ENCODE peak calls at places on chromosomes 11 and 22, in five cellular contexts. One of them, this sample, is unnamed.

GRCh38 chr11:78203184-78203583 is 14.5 kb downstream of the USP35 start:
- DNase-seq in right atrium auricular region: no peak
- DNase-seq in vagina: no peak
- DNase-seq in uterus: no peak
- DNase-seq in HCT116: no peak
- DNase-seq in this sample: peak; percentile 82

GRCh38 chr11:97883086-97883485 is 1137.7 kb upstream of the CNTN5 start:
- DNase-seq in right atrium auricular region: no peak
- DNase-seq in HCT116: no peak
- DNase-seq in uterus: no peak
- DNase-seq in vagina: no peak
- DNase-seq in this sample: no peak

GRCh38 chr11:12902784-12903491 is 106.2 kb upstream of the RASSF10 start:
- DNase-seq in HCT116: no peak
- DNase-seq in right atrium auricular region: no peak
- DNase-seq in uterus: no peak
- DNase-seq in vagina: no peak
- DNase-seq in this sample: no peak

GRCh38 chr11:101885631-101886030 is 29.2 kb upstream of the CEP126 start:
- DNase-seq in HCT116: no peak
- DNase-seq in vagina: no peak
- DNase-seq in uterus: no peak
- DNase-seq in right atrium auricular region: no peak
- DNase-seq in this sample: no peak

GRCh38 chr22:30228509-30229359 is 17.8 kb downstream of the LIF start:
- DNase-seq in right atrium auricular region: no peak
- DNase-seq in vagina: no peak
- DNase-seq in uterus: no peak
- DNase-seq in HCT116: no peak
- DNase-seq in this sample: no peak

GRCh38 chr11:68948948-68949347 is 31.8 kb downstream of the MRGPRD start:
- DNase-seq in vagina: no peak
- DNase-seq in right atrium auricular region: no peak
- DNase-seq in HCT116: no peak
- DNase-seq in uterus: no peak
- DNase-seq in this sample: no peak

GRCh38 chr11:2569731-2570210 is 125.0 kb downstream of the KCNQ1 start:
- DNase-seq in right atrium auricular region: no peak
- DNase-seq in vagina: no peak
- DNase-seq in HCT116: no peak
- DNase-seq in uterus: no peak
- DNase-seq in this sample: no peak

GRCh38 chr11:48081151-48082010 is 101.0 kb downstream of the PTPRJ start:
- DNase-seq in uterus: peak; percentile 34
- DNase-seq in right atrium auricular region: peak; percentile 90
- DNase-seq in vagina: no peak
- DNase-seq in HCT116: no peak
- DNase-seq in this sample: no peak

GRCh38 chr11:13947379-13947778 is 15.1 kb upstream of the SPON1 start:
- DNase-seq in HCT116: no peak
- DNase-seq in uterus: no peak
- DNase-seq in right atrium auricular region: no peak
- DNase-seq in vagina: no peak
- DNase-seq in this sample: no peak

GRCh38 chr11:116578971-116579687 is 193.7 kb downstream of the BUD13 start:
- DNase-seq in vagina: no peak
- DNase-seq in right atrium auricular region: no peak
- DNase-seq in HCT116: no peak
- DNase-seq in uterus: no peak
- DNase-seq in this sample: no peak

GRCh38 chr22:30778261-30778660 is 83.6 kb downstream of the OSBP2 start:
- DNase-seq in uterus: no peak
- DNase-seq in HCT116: no peak
- DNase-seq in right atrium auricular region: no peak
- DNase-seq in vagina: no peak
- DNase-seq in this sample: no peak

GRCh38 chr11:106262852-106263251 is 185.4 kb downstream of the AASDHPPT start:
- DNase-seq in HCT116: no peak
- DNase-seq in vagina: no peak
- DNase-seq in right atrium auricular region: no peak
- DNase-seq in uterus: no peak
- DNase-seq in this sample: no peak

GRCh38 chr11:36155301-36155700 is 133.9 kb downstream of the COMMD9 start:
- DNase-seq in vagina: no peak
- DNase-seq in right atrium auricular region: no peak
- DNase-seq in HCT116: no peak
- DNase-seq in uterus: no peak
- DNase-seq in this sample: no peak

GRCh38 chr22:49565516-49565855 is 262.2 kb downstream of the BRD1 start:
- DNase-seq in right atrium auricular region: no peak
- DNase-seq in vagina: no peak
- DNase-seq in HCT116: no peak
- DNase-seq in uterus: no peak
- DNase-seq in this sample: no peak

GRCh38 chr11:26720003-26720402 is 1.9 kb downstream of the SLC5A12 start:
- DNase-seq in vagina: no peak
- DNase-seq in right atrium auricular region: no peak
- DNase-seq in uterus: no peak
- DNase-seq in HCT116: no peak
- DNase-seq in this sample: no peak

GRCh38 chr22:48858856-48859255 is 968.8 kb downstream of the BRD1 start:
- DNase-seq in uterus: no peak
- DNase-seq in right atrium auricular region: no peak
- DNase-seq in vagina: no peak
- DNase-seq in HCT116: no peak
- DNase-seq in this sample: no peak

GRCh38 chr11:2731285-2732125 is 31.7 kb upstream of the KCNQ1OT1 start:
- DNase-seq in HCT116: no peak
- DNase-seq in vagina: no peak
- DNase-seq in right atrium auricular region: no peak
- DNase-seq in uterus: no peak
- DNase-seq in this sample: no peak

GRCh38 chr11:120565436-120566155 is 54.0 kb downstream of the GRIK4 start:
- DNase-seq in right atrium auricular region: no peak
- DNase-seq in vagina: no peak
- DNase-seq in uterus: no peak
- DNase-seq in HCT116: no peak
- DNase-seq in this sample: no peak

GRCh38 chr11:3101921-3102640 is 44.9 kb upstream of the CARS1 start:
- DNase-seq in right atrium auricular region: peak; percentile 52
- DNase-seq in vagina: peak; percentile 84
- DNase-seq in uterus: no peak
- DNase-seq in HCT116: no peak
- DNase-seq in this sample: no peak

GRCh38 chr11:92266821-92267220 is 42.2 kb downstream of the FAT3 start:
- DNase-seq in uterus: no peak
- DNase-seq in HCT116: no peak
- DNase-seq in vagina: no peak
- DNase-seq in right atrium auricular region: no peak
- DNase-seq in this sample: no peak

GRCh38 chr22:29346659-29347058 is 31.2 kb upstream of the RASL10A start:
- DNase-seq in vagina: no peak
- DNase-seq in uterus: no peak
- DNase-seq in HCT116: no peak
- DNase-seq in right atrium auricular region: no peak
- DNase-seq in this sample: no peak

GRCh38 chr11:11038339-11039248 is 180.7 kb upstream of the ZBED5 start:
- DNase-seq in vagina: no peak
- DNase-seq in uterus: no peak
- DNase-seq in HCT116: no peak
- DNase-seq in right atrium auricular region: no peak
- DNase-seq in this sample: no peak

GRCh38 chr11:128725630-128726461 is 32.0 kb downstream of the FLI1 start:
- DNase-seq in uterus: no peak
- DNase-seq in vagina: no peak
- DNase-seq in HCT116: no peak
- DNase-seq in right atrium auricular region: no peak
- DNase-seq in this sample: peak; percentile 83

GRCh38 chr11:109695696-109696095 is 273.7 kb downstream of the C11orf87 start:
- DNase-seq in HCT116: no peak
- DNase-seq in right atrium auricular region: no peak
- DNase-seq in uterus: no peak
- DNase-seq in vagina: no peak
- DNase-seq in this sample: no peak

GRCh38 chr22:37625737-37626136 is 13.7 kb upstream of the SH3BP1 start:
- DNase-seq in HCT116: no peak
- DNase-seq in vagina: no peak
- DNase-seq in uterus: peak; percentile 31
- DNase-seq in right atrium auricular region: no peak
- DNase-seq in this sample: no peak

GRCh38 chr22:24695958-24696511 is 78.5 kb downstream of the PIWIL3 start:
- DNase-seq in right atrium auricular region: no peak
- DNase-seq in uterus: no peak
- DNase-seq in HCT116: no peak
- DNase-seq in vagina: no peak
- DNase-seq in this sample: no peak

GRCh38 chr22:22369962-22370265 is 125.3 kb downstream of the VPREB1 start:
- DNase-seq in vagina: no peak
- DNase-seq in uterus: no peak
- DNase-seq in HCT116: no peak
- DNase-seq in right atrium auricular region: no peak
- DNase-seq in this sample: no peak
- H3K4me1 ChIP-seq in vagina: no peaks in the 10 kb centered on the region
- H3K4me1 ChIP-seq in uterus: no peaks in the 10 kb centered on the region
- H3K4me1 ChIP-seq in HCT116: no peaks in the 10 kb centered on the region
- H3K4me1 ChIP-seq in right atrium auricular region: no peaks in the 10 kb centered on the region
- H3K4me1 ChIP-seq in this sample: no peaks in the 10 kb centered on the region

GRCh38 chr11:122101625-122102291 is 14.3 kb downstream of the BLID start:
- DNase-seq in HCT116: no peak
- DNase-seq in vagina: no peak
- DNase-seq in uterus: peak; percentile 81
- DNase-seq in right atrium auricular region: peak; percentile 85
- DNase-seq in this sample: no peak
- H3K4me3 ChIP-seq in HCT116: no peak overlapping the region
- H3K4me3 ChIP-seq in vagina: peak overlapping the region; percentile 53
- H3K4me3 ChIP-seq in uterus: peak overlapping the region; percentile 57
- H3K4me3 ChIP-seq in right atrium auricular region: peak overlapping the region; percentile 51
- H3K4me3 ChIP-seq in this sample: no peak overlapping the region

DNA sequence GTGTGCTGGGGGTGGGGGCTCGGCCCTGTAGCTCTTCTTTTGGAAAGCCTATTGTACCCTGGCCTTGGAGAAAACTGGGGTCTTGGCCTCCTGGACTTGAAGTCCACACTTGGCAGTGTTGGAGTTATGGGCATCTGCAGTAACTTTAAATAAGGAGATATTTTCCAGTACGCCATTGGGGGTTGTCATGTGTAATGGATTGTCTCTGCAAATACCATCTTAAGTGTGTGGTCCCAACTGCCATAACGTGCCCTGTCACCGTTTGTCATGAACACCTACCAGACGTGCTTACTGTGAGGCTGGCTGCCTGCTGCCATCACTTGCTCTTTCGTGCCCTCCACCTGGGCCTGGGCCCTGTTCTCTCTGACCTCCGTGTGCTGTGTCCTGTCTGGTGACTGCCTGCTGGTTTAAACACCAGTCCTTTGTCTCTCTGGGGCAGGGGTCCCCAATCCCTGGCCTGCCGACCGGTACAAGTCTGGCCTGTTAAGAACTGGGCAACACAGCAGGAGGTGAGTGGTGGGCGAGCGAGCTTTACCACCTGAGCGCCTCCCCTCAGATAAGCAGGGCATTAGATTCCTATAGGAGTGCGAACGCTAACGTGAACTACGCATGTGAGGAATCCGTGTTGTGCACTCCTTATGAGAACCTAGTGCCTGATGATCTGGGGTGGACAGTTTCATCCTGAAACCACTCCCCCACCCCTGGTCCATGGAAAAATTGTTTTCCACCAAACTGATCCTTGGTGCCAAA is 3.6 kb upstream of the ZDHHC8 start:
- DNase-seq in right atrium auricular region: no peak
- DNase-seq in uterus: no peak
- DNase-seq in vagina: no peak
- DNase-seq in HCT116: no peak
- DNase-seq in this sample: no peak
- H3K27ac ChIP-seq in right atrium auricular region: no peak overlapping the region
- H3K27ac ChIP-seq in uterus: no peak overlapping the region
- H3K27ac ChIP-seq in vagina: no peak overlapping the region
- H3K27ac ChIP-seq in HCT116: no peak overlapping the region
- H3K27ac ChIP-seq in this sample: peak overlapping the region; percentile 38

DNA sequence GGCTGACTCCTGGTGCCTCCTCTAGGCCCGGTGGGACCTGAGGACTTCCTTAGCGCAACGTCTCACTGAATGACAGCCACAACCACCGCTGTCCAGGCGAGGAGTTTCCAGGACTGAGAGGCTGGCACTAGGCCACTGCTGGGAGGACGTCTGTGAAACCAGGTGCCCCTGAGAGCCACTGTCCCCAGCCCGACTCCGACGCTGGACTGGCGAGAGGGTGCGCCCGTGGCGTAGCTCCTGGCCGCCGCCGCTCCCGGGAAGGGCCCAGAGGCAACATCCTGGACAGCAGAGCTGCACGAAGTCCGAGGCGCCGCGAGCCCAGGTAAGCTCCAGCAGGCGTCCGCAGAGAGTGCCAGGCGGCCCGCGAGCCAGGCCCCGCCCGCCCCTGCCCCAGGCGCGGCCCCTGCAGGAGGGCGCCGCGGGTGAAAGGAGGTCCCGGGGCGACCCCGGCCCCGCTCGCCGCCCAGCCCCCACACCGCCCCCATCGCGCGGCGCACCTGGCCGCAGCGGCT is 525 bp downstream of the DGCR2 start:
- DNase-seq in right atrium auricular region: peak; percentile 61
- DNase-seq in HCT116: no peak
- DNase-seq in uterus: peak; percentile 36
- DNase-seq in vagina: no peak
- DNase-seq in this sample: peak; percentile 50
- H3K4me1 ChIP-seq in right atrium auricular region: no peaks in the 10 kb centered on the region
- H3K4me1 ChIP-seq in HCT116: peaks cover 10% of the 10 kb centered on the region
- H3K4me1 ChIP-seq in uterus: peaks cover 31% of the 10 kb centered on the region
- H3K4me1 ChIP-seq in vagina: peaks cover 58% of the 10 kb centered on the region
- H3K4me1 ChIP-seq in this sample: peaks cover 57% of the 10 kb centered on the region

DNA sequence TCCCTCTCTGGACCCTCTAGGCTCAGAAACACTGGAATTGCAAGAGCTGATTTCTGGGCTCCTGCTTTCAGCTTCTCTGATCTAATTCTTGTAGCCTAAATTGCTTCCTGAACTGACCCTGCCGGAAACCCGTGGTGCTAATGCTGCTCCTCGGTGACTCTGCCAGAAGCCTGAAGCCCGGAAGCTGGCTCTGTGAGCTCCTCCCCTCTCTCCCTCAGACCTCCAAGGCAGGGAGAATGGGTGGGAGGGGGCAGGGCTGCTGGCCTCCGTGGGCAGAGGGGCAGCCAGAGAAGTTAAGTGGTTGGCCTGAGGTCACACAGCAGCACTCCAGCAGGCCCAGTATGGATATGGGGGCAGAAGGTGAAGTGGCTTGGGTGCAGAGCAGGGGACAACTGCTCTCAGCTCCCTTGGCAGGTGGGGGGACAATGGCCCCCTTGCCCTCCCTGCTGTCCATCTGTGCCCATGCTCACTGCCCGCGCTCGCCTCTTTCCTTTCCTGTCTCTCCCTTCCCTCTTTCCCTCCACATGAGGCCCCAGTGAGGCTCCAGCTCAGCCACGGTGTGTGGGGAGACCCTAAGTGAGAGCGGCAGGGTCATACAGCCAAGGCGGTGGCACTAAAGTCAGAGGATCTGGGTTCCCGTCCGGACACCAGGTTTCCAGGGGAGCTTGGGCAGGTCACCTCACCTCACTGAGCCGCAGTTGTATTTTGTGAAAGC is 16.2 kb downstream of the CAPN5 start:
- DNase-seq in right atrium auricular region: peak; percentile 84
- DNase-seq in HCT116: no peak
- DNase-seq in vagina: no peak
- DNase-seq in uterus: no peak
- DNase-seq in this sample: peak; percentile 84
- H3K4me3 ChIP-seq in right atrium auricular region: no peak overlapping the region
- H3K4me3 ChIP-seq in HCT116: no peak overlapping the region
- H3K4me3 ChIP-seq in vagina: peak overlapping the region; percentile 1
- H3K4me3 ChIP-seq in uterus: no peak overlapping the region
- H3K4me3 ChIP-seq in this sample: no peak overlapping the region

GRCh38 chr22:27876684-27877083 is 42.4 kb downstream of the PITPNB start:
- DNase-seq in HCT116: no peak
- DNase-seq in vagina: no peak
- DNase-seq in right atrium auricular region: no peak
- DNase-seq in uterus: no peak
- DNase-seq in this sample: no peak
- H3K27ac ChIP-seq in HCT116: no peak overlapping the region
- H3K27ac ChIP-seq in vagina: no peak overlapping the region
- H3K27ac ChIP-seq in right atrium auricular region: no peak overlapping the region
- H3K27ac ChIP-seq in uterus: peak overlapping the region; percentile 2
- H3K27ac ChIP-seq in this sample: peak overlapping the region; percentile 5

This sample was measured in CD4-positive, CD25-positive, alpha-beta regulatory T cell.